ENCODE peak calls at places on chromosomes 2 and 18, in seven cellular contexts. V, Z, P, W, M, A and C are unnamed samples.
A peak's percentile ranks its signal among the peaks of the same experiment; 100 is the strongest.

GRCh38 chr2:235669269-235669831 is 175.5 kb downstream of the AGAP1 start:
- DNase-seq in Z (peak; percentile 83), W (peak; percentile 21), A (peak; percentile 72), P (no peak), V (peak; percentile 72), M (peak; percentile 95), C (peak; percentile 65)

GRCh38 chr2:119486196-119486827 is 38.0 kb downstream of the SCTR start:
- DNase-seq in W (no peak), V (no peak), P (no peak), Z (no peak), A (no peak), M (no peak), C (no peak)

GRCh38 chr2:240605867-240606743 is 19.2 kb upstream of the GPR35 start:
- DNase-seq in V (peak; percentile 33), P (no peak), M (no peak), Z (peak; percentile 7), W (no peak), A (no peak), C (no peak)

GRCh38 chr2:30365201-30365600 is 81.8 kb upstream of the LCLAT1 start:
- DNase-seq in P (no peak), A (peak; percentile 63), V (no peak), M (no peak), Z (no peak), W (no peak), C (no peak)

GRCh38 chr2:86066915-86067314 is 38.8 kb downstream of the POLR1A start:
- DNase-seq in V (no peak), A (no peak), P (no peak), W (no peak), M (no peak), Z (no peak), C (no peak)

GRCh38 chr2:112199188-112199587 is 55.7 kb downstream of the ZC3H8 start:
- DNase-seq in A (no peak), M (no peak), P (no peak), W (no peak), Z (no peak), V (no peak), C (no peak)

GRCh38 chr2:129730979-129731378 is 248.5 kb upstream of the RAB6C start:
- DNase-seq in V (no peak), A (no peak), Z (no peak), P (no peak), M (peak; percentile 17), W (no peak), C (no peak)

GRCh38 chr2:96523659-96524481 is 12.7 kb upstream of the ARID5A start:
- DNase-seq in A (no peak), M (peak; percentile 35), W (peak; percentile 83), Z (no peak), V (no peak), P (no peak), C (no peak)

GRCh38 chr2:217195658-217196446 is 336.0 kb upstream of the TNP1 start:
- DNase-seq in V (no peak), Z (no peak), A (no peak), P (no peak), W (no peak), M (no peak), C (no peak)

GRCh38 chr2:102753563-102754159 is 8.2 kb upstream of the TMEM182 start:
- DNase-seq in M (no peak), V (no peak), P (peak; percentile 10), A (peak; percentile 47), W (no peak), Z (no peak), C (peak; percentile 64)

GRCh38 chr2:168348076-168348475 is 100.7 kb upstream of the STK39 start:
- DNase-seq in W (peak; percentile 19), V (no peak), P (no peak), Z (no peak), A (no peak), M (peak; percentile 89), C (peak; percentile 43)

GRCh38 chr2:61793389-61793836 is 60.4 kb downstream of the FAM161A start:
- DNase-seq in V (peak; percentile 59), Z (peak; percentile 44), A (peak; percentile 57), W (peak; percentile 26), M (peak; percentile 96), P (no peak), C (peak; percentile 44)

GRCh38 chr2:15596968-15597367 is 5.3 kb downstream of the DDX1 start:
- DNase-seq in P (no peak), V (no peak), M (no peak), W (no peak), A (no peak), Z (no peak), C (no peak)

GRCh38 chr2:124476291-124476690 is 451.2 kb downstream of the CNTNAP5 start:
- DNase-seq in W (no peak), V (no peak), M (no peak), Z (no peak), A (no peak), P (no peak), C (peak; percentile 0)

GRCh38 chr2:238513346-238513745 is 86.6 kb downstream of the ASB1 start:
- DNase-seq in W (peak; percentile 46), P (no peak), M (peak; percentile 91), Z (no peak), V (peak; percentile 66), A (peak; percentile 44), C (peak; percentile 37)

GRCh38 chr2:102048465-102048864 is 56.7 kb downstream of the IL1R2 start:
- DNase-seq in A (no peak), W (no peak), M (no peak), Z (peak; percentile 71), P (no peak), V (no peak), C (peak; percentile 71)

GRCh38 chr2:5164806-5165525 is 527.2 kb upstream of the SOX11 start:
- DNase-seq in P (peak; percentile 62), Z (no peak), V (no peak), W (no peak), A (peak; percentile 90), M (no peak), C (peak; percentile 94)
- H3K4me3 ChIP-seq in P (no peak overlapping the region), Z (no peak overlapping the region), V (no peak overlapping the region), W (no peak overlapping the region), A (peak overlapping the region; percentile 28), M (no peak overlapping the region), C (no peak overlapping the region)

DNA sequence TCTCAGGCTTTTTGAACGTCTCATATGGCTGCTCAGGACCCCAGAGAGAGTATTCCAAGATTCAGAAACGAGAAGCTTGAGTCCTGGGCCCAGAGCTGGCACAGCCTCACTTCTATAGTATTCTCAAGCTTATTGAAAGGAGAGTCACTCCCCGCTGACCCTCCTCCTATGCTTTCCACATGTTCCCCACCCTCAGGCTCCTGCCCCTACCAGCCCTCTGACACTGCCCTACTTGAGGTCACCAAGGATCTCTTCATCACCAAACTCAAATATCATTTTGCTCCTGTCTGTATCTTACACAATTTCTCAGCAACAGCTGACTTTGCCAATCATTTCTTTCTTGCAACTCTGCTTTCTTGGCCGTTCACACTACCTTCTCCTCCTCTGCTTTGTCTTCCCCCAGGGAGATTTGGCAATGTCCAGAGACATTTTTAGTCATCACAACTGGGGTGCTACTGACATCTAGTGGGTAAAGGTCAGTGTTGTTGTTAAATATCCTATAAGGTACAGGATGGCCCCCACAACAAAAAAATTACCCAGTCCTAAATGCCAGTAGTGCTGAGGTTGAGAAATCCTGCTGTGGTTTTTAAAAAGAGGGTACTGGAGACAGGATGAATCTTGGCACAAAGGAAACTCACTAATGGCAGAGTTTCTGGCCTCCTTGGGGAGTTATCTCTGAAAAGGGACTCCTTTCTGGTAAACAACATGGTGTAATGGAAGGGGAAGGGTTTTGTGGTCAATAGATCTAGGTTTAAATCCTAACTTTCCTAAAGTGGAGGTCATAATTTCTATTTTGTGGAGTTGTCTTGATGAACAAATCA is 26.9 kb upstream of the INSIG2 start:
- DNase-seq in A (peak; percentile 72), V (no peak), W (no peak), M (peak; percentile 66), P (no peak), Z (no peak), C (peak; percentile 67)
- TF ChIP-seq CTCF in A (peak; percentile 44), V (peak; percentile 31), W (peak; percentile 5), M (peak; percentile 76), P (peak; percentile 36), Z (peak; percentile 27), C (peak; percentile 45)

DNA sequence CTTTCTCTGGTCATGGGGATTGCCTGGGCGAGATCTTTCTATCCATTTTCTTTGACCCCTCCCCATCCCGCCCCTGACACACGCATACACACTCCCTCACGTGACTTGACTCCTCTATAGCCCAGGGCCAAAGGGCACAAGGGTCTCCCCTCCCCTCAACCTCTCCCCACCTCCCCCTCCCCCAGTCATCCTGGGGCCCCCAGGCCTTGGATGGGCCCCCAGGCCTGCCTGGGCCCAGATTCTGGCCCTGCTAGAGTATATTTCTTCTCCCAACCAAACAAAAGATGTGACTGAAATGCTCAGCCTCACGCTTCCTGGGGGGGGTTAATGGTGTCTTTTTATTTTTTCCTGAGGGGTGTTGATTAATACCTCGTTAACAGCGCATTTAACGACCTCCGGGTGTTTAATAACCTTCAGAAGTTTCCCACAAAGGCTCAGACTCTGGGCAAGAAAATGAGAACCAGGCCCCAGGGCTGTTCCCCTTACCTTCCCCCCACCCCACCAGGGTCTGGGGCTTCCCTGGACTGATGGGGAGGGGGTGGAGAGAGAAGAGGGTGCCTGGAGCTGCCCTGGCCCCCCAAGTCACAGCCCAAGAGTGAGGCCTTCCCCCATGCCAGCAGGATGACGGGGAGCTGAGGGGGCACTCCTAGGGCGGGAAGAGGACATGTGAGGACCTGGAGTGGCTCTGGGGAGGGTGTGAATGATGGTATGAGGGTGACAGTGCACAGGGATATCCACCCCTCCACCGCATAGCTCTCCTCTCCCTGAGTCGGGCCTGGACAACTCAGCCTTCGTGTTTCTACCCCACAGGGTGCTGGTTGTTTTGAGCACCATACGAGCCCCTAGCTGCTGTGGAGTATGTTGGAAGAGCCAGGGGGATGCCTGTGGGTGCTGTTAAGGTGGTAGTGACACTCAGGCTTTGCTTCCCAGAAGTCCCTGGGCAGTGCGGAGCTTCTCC is 3.6 kb downstream of the PKDCC start:
- DNase-seq in P (no peak), Z (no peak), A (no peak), V (no peak), W (no peak), M (no peak), C (no peak)
- H3K4me3 ChIP-seq in P (peak overlapping the region; percentile 18), Z (peak overlapping the region; percentile 95), A (no peak overlapping the region), V (peak overlapping the region; percentile 65), W (no peak overlapping the region), M (peak overlapping the region; percentile 90), C (peak overlapping the region; percentile 73)

GRCh38 chr18:76978616-76979015 is 154.0 kb downstream of the MBP start:
- DNase-seq in A (no peak), V (no peak), Z (no peak), P (no peak), M (peak; percentile 25), W (no peak), C (no peak)

GRCh38 chr18:76977681-76978234 is 154.8 kb downstream of the MBP start:
- DNase-seq in M (peak; percentile 28), P (no peak), Z (no peak), V (no peak), A (no peak), W (no peak), C (no peak)

GRCh38 chr18:76979111-76979751 is 153.4 kb downstream of the MBP start:
- DNase-seq in Z (no peak), V (no peak), W (no peak), A (no peak), P (no peak), M (peak; percentile 30), C (no peak)

GRCh38 chr18:76975577-76976110 is 153.3 kb downstream of the ZNF236 start:
- DNase-seq in M (no peak), Z (no peak), P (no peak), V (no peak), W (no peak), A (no peak), C (no peak)

GRCh38 chr18:76977108-76977621 is 154.8 kb downstream of the ZNF236 start:
- DNase-seq in M (peak; percentile 40), V (no peak), P (no peak), W (no peak), Z (no peak), A (no peak), C (no peak)
- TF ChIP-seq CTCF in M (no peak), V (no peak), P (no peak), W (no peak), Z (no peak), A (no peak), C (no peak)